ENCODE peak calls at places on chromosomes 13 and 19, in seven cellular contexts. One of them, this sample, is unnamed.

GRCh38 chr19:4533835-4534424 is 1.1 kb downstream of the PLIN5 start:
- DNase-seq in bronchial epithelial cell: no peak
- DNase-seq in LHCN-M2: no peak
- DNase-seq in activated CD4-positive, alpha-beta T cell treated with anti-CD3 and anti-CD28 coated beads, Interleukin-2, amount 50 U/mL, for 4 hours: no peak
- DNase-seq in GM12865: no peak
- DNase-seq in NCI-H2107: no peak
- DNase-seq in hepatocyte: no peak
- DNase-seq in this sample: no peak

GRCh38 chr13:45168555-45168930 is 32.3 kb downstream of the KCTD4 start:
- DNase-seq in GM12865: no peak
- DNase-seq in hepatocyte: no peak
- DNase-seq in NCI-H2107: no peak
- DNase-seq in LHCN-M2: no peak
- DNase-seq in activated CD4-positive, alpha-beta T cell treated with anti-CD3 and anti-CD28 coated beads, Interleukin-2, amount 50 U/mL, for 4 hours: no peak
- DNase-seq in bronchial epithelial cell: no peak
- DNase-seq in this sample: no peak

GRCh38 chr13:52348983-52349780 is 56.8 kb downstream of the THSD1 start:
- DNase-seq in NCI-H2107: no peak
- DNase-seq in GM12865: peak
- DNase-seq in hepatocyte: peak
- DNase-seq in LHCN-M2: peak
- DNase-seq in activated CD4-positive, alpha-beta T cell treated with anti-CD3 and anti-CD28 coated beads, Interleukin-2, amount 50 U/mL, for 4 hours: no peak
- DNase-seq in bronchial epithelial cell: peak
- DNase-seq in this sample: no peak

GRCh38 chr19:13975870-13976269 is 23.6 kb downstream of the DCAF15 start:
- DNase-seq in GM12865: no peak
- DNase-seq in bronchial epithelial cell: no peak
- DNase-seq in NCI-H2107: no peak
- DNase-seq in hepatocyte: no peak
- DNase-seq in activated CD4-positive, alpha-beta T cell treated with anti-CD3 and anti-CD28 coated beads, Interleukin-2, amount 50 U/mL, for 4 hours: no peak
- DNase-seq in LHCN-M2: no peak
- DNase-seq in this sample: no peak

GRCh38 chr13:45368571-45368970 is 27.6 kb upstream of the TPT1 start:
- DNase-seq in activated CD4-positive, alpha-beta T cell treated with anti-CD3 and anti-CD28 coated beads, Interleukin-2, amount 50 U/mL, for 4 hours: no peak
- DNase-seq in GM12865: no peak
- DNase-seq in bronchial epithelial cell: peak
- DNase-seq in NCI-H2107: no peak
- DNase-seq in hepatocyte: no peak
- DNase-seq in LHCN-M2: no peak
- DNase-seq in this sample: no peak

GRCh38 chr19:2768365-2769132 is 14.5 kb downstream of the SGTA start:
- DNase-seq in activated CD4-positive, alpha-beta T cell treated with anti-CD3 and anti-CD28 coated beads, Interleukin-2, amount 50 U/mL, for 4 hours: no peak
- DNase-seq in bronchial epithelial cell: no peak
- DNase-seq in NCI-H2107: no peak
- DNase-seq in GM12865: no peak
- DNase-seq in LHCN-M2: no peak
- DNase-seq in hepatocyte: no peak
- DNase-seq in this sample: no peak

GRCh38 chr13:32824061-32824460 is 192.2 kb upstream of the KL start:
- DNase-seq in bronchial epithelial cell: no peak
- DNase-seq in activated CD4-positive, alpha-beta T cell treated with anti-CD3 and anti-CD28 coated beads, Interleukin-2, amount 50 U/mL, for 4 hours: no peak
- DNase-seq in LHCN-M2: no peak
- DNase-seq in hepatocyte: no peak
- DNase-seq in NCI-H2107: no peak
- DNase-seq in GM12865: no peak
- DNase-seq in this sample: no peak

GRCh38 chr13:79497852-79498251 is 16.9 kb downstream of the NDFIP2 start:
- DNase-seq in NCI-H2107: no peak
- DNase-seq in hepatocyte: no peak
- DNase-seq in activated CD4-positive, alpha-beta T cell treated with anti-CD3 and anti-CD28 coated beads, Interleukin-2, amount 50 U/mL, for 4 hours: no peak
- DNase-seq in GM12865: no peak
- DNase-seq in LHCN-M2: no peak
- DNase-seq in bronchial epithelial cell: no peak
- DNase-seq in this sample: no peak

GRCh38 chr13:90919153-90919552 is 428.3 kb upstream of the MIR17HG start:
- DNase-seq in GM12865: no peak
- DNase-seq in activated CD4-positive, alpha-beta T cell treated with anti-CD3 and anti-CD28 coated beads, Interleukin-2, amount 50 U/mL, for 4 hours: no peak
- DNase-seq in bronchial epithelial cell: no peak
- DNase-seq in LHCN-M2: no peak
- DNase-seq in NCI-H2107: no peak
- DNase-seq in hepatocyte: no peak
- DNase-seq in this sample: no peak

This sample was measured in MV-4-11.